ENCODE peak calls at places on chromosomes 4 and X, in nine cellular contexts. G is aorta; W is spleen; P is A549; N is neural progenitor cell; C is CD8-positive, alpha-beta memory T cell; V is dorsolateral prefrontal cortex; T is right cardiac atrium; F is fibroblast of lung. H is an unnamed sample.

GRCh38 chrX:91435465-91435864 is 826 bp downstream of the PABPC5 start:
- DNase-seq in G (peak), W (no peak), P (no peak), N (peak), C (no peak), V (no peak), T (peak), F (peak), H (no peak)

GRCh38 chr4:77308843-77309242 is 151.8 kb downstream of the CCNG2 start:
- DNase-seq in G (no peak), W (no peak), P (peak), N (peak), C (no peak), V (no peak), T (no peak), F (peak), H (no peak)

GRCh38 chrX:2342281-2342688 is 158.5 kb downstream of the DHRSX start:
- DNase-seq in G (no peak), W (no peak), P (no peak), N (no peak), C (no peak), V (no peak), T (peak), F (no peak), H (no peak)

GRCh38 chrX:42094208-42094607 is 170.9 kb upstream of the CASK start:
- DNase-seq in G (no peak), W (no peak), P (no peak), N (no peak), C (no peak), V (no peak), T (no peak), F (no peak), H (no peak)

GRCh38 chr4:154490261-154490588 is 1.4 kb downstream of the DCHS2 start:
- DNase-seq in G (no peak), W (peak), P (no peak), N (peak), C (no peak), V (no peak), T (peak), F (no peak), H (no peak)

GRCh38 chrX:119605739-119606507 is at the start of gene NKRF:
- DNase-seq in G (peak), W (peak), P (peak), N (peak), C (peak), V (peak), T (peak), F (no peak), H (peak)

GRCh38 chrX:12447448-12448154 is 309.3 kb downstream of the FRMPD4 start:
- DNase-seq in G (no peak), W (no peak), P (peak), N (no peak), C (no peak), V (no peak), T (no peak), F (peak), H (no peak)

GRCh38 chrX:132266583-132267355 is 47.5 kb upstream of the RAP2C start:
- DNase-seq in G (no peak), W (no peak), P (no peak), N (no peak), C (no peak), V (no peak), T (no peak), F (peak), H (no peak)

GRCh38 chr4:25307596-25307995 is 5.0 kb upstream of the ZCCHC4 start:
- DNase-seq in G (no peak), W (no peak), P (no peak), N (no peak), C (no peak), V (no peak), T (peak), F (no peak), H (no peak)

GRCh38 chrX:127490000-127490399 is 562.2 kb downstream of the ACTRT1 start:
- DNase-seq in G (no peak), W (no peak), P (peak), N (no peak), C (no peak), V (no peak), T (no peak), F (no peak), H (no peak)

GRCh38 chr4:53480909-53481308 is 103.5 kb downstream of the FIP1L1 start:
- DNase-seq in G (no peak), W (no peak), P (no peak), N (no peak), C (no peak), V (no peak), T (no peak), F (no peak), H (no peak)

GRCh38 chr4:110139815-110140214 is 58.6 kb downstream of the ELOVL6 start:
- DNase-seq in G (no peak), W (no peak), P (no peak), N (peak), C (no peak), V (no peak), T (no peak), F (no peak), H (no peak)

GRCh38 chr4:73311428-73311827 is 52.8 kb upstream of the ANKRD17 start:
- DNase-seq in G (no peak), W (no peak), P (peak), N (no peak), C (no peak), V (no peak), T (no peak), F (peak), H (no peak)

GRCh38 chr4:59455751-59456150 is 1744.4 kb upstream of the ADGRL3 start:
- DNase-seq in G (no peak), W (no peak), P (no peak), N (no peak), C (no peak), V (no peak), T (no peak), F (no peak), H (no peak)

DNA sequence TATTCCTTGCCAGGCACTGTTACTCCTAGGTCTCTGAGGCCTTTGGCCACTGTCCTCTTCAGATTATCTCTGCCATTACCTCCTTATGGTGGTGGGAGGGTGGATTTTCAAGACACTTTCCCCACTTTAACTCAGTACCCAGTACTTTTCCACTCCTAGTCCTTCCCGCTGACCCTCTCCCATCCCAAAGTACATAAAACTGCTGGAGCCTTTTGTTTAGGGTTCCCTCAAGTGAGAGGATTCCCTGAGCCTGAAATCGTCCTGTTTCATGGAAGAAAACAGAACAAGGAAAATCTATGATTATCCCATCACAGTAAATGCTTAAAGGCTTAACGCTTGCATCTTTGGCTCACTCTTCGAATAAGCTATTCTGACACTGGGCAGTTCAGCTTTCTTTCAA is 1742.5 kb upstream of the ADGRL3 start:
- DNase-seq in G (no peak), W (no peak), P (no peak), N (peak), C (no peak), V (no peak), T (no peak), F (no peak), H (no peak)
- H3K27ac ChIP-seq in G (no peak), W (no peak), P (no peak), N (no peak), C (no peak), V (no peak), T (no peak), F (no peak), H (no peak)

GRCh38 chrX:136158685-136159084 is 11.4 kb downstream of the FHL1 start:
- DNase-seq in G (no peak), W (no peak), P (no peak), N (no peak), C (no peak), V (no peak), T (no peak), F (no peak), H (no peak)

GRCh38 chrX:136166221-136166855 is 19.0 kb downstream of the FHL1 start:
- DNase-seq in G (no peak), W (no peak), P (no peak), N (peak), C (no peak), V (no peak), T (no peak), F (peak), H (no peak)

GRCh38 chrX:136159615-136160025 is 12.3 kb downstream of the FHL1 start:
- DNase-seq in G (no peak), W (no peak), P (no peak), N (no peak), C (no peak), V (no peak), T (no peak), F (peak), H (no peak)

GRCh38 chrX:136163694-136164093 is 16.4 kb downstream of the FHL1 start:
- DNase-seq in G (no peak), W (no peak), P (no peak), N (no peak), C (no peak), V (no peak), T (no peak), F (no peak), H (no peak)

GRCh38 chrX:136162827-136163427 is 15.6 kb downstream of the FHL1 start:
- DNase-seq in G (peak), W (no peak), P (peak), N (peak), C (peak), V (no peak), T (peak), F (peak), H (no peak)
- H3K27ac ChIP-seq in G (peak), W (no peak), P (peak), N (no peak), C (no peak), V (no peak), T (peak), F (no peak), H (no peak)

GRCh38 chr4:112125416-112125815 is 19.8 kb upstream of the FAM241A start:
- DNase-seq in G (no peak), W (no peak), P (no peak), N (no peak), C (no peak), V (no peak), T (no peak), F (no peak), H (no peak)

GRCh38 chr4:112130903-112131302 is 14.4 kb upstream of the FAM241A start:
- DNase-seq in G (no peak), W (no peak), P (no peak), N (no peak), C (no peak), V (no peak), T (peak), F (peak), H (no peak)

GRCh38 chr4:112127048-112127637 is 18.1 kb upstream of the FAM241A start:
- DNase-seq in G (no peak), W (no peak), P (no peak), N (no peak), C (no peak), V (no peak), T (no peak), F (peak), H (no peak)

GRCh38 chr4:112128452-112128851 is 16.8 kb upstream of the FAM241A start:
- DNase-seq in G (no peak), W (no peak), P (no peak), N (no peak), C (no peak), V (no peak), T (no peak), F (peak), H (no peak)

GRCh38 chr4:112127736-112128322 is 17.4 kb upstream of the FAM241A start:
- DNase-seq in G (no peak), W (no peak), P (no peak), N (no peak), C (no peak), V (no peak), T (no peak), F (no peak), H (no peak)
- H3K27ac ChIP-seq in G (no peak), W (no peak), P (no peak), N (no peak), C (no peak), V (no peak), T (no peak), F (no peak), H (no peak)

GRCh38 chr4:122896270-122896669 is 26.1 kb downstream of the NUDT6 start:
- DNase-seq in G (no peak), W (no peak), P (no peak), N (no peak), C (no peak), V (no peak), T (no peak), F (no peak), H (no peak)

GRCh38 chr4:122898370-122899150 is 23.8 kb downstream of the NUDT6 start:
- DNase-seq in G (no peak), W (no peak), P (peak), N (no peak), C (no peak), V (no peak), T (no peak), F (peak), H (no peak)

GRCh38 chr4:122894802-122895201 is 27.6 kb downstream of the NUDT6 start:
- DNase-seq in G (no peak), W (no peak), P (peak), N (no peak), C (no peak), V (no peak), T (no peak), F (no peak), H (no peak)

GRCh38 chr4:122899682-122900081 is 22.7 kb downstream of the NUDT6 start:
- DNase-seq in G (no peak), W (no peak), P (no peak), N (no peak), C (no peak), V (no peak), T (no peak), F (no peak), H (no peak)

GRCh38 chr4:122895336-122895995 is 26.9 kb downstream of the NUDT6 start:
- DNase-seq in G (no peak), W (no peak), P (no peak), N (no peak), C (no peak), V (no peak), T (no peak), F (peak), H (no peak)
- H3K27ac ChIP-seq in G (no peak), W (no peak), P (peak), N (peak), C (no peak), V (no peak), T (no peak), F (no peak), H (no peak)

DNA sequence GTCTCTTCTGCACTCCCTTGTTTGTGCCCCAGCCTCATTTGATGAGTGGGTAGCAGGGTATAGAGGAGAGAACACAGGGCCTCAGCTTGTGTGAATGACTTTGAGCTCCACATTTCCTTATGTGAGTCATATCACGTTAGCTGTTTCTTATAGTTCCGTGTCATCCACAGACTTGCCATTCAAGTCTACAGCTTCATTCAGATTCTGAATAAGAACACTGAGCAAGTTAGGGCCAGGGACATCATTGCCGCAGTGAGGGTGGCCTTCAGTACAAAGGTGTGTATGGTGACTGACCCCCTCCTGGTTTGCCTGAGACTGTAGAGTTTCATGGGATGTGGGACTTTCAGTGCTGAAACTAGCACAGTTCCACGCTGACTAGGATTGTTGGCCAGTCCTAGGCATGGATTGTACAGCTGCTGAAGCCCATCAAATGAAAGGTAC is 23.6 kb downstream of the KLF3 start:
- DNase-seq in G (no peak), W (no peak), P (no peak), N (no peak), C (no peak), V (no peak), T (no peak), F (no peak), H (no peak)
- H3K27ac ChIP-seq in G (peak), W (no peak), P (no peak), N (no peak), C (no peak), V (no peak), T (peak), F (no peak), H (peak)

GRCh38 chr4:6705638-6706037 is 4.0 kb downstream of the MRFAP1L1 start:
- DNase-seq in G (no peak), W (no peak), P (no peak), N (no peak), C (no peak), V (no peak), T (no peak), F (no peak), H (no peak)
- H3K27ac ChIP-seq in G (no peak), W (no peak), P (no peak), N (no peak), C (no peak), V (no peak), T (no peak), F (no peak), H (no peak)

DNA sequence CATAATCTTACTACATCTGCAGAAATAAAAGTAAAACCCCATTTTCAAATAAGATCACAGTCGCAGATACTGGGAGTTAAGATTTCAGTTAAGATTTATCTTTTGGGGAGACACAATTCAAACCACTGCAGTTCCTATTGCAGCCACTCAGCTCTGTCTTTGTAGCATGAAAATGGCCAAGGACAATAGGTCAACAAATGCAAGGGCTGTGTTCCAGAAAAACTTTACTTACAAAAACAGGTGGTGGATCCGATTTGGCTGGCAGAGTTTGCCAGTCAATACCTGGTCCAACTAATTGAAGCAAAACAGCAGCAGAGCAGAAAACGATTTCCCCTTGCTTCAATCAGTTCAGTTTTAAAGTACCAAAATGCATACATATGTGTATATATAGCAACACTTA is 77.4 kb downstream of the TENM3 start:
- DNase-seq in G (no peak), W (no peak), P (no peak), N (no peak), C (no peak), V (no peak), T (no peak), F (no peak), H (no peak)
- H3K27ac ChIP-seq in G (no peak), W (no peak), P (no peak), N (no peak), C (no peak), V (no peak), T (no peak), F (no peak), H (no peak)

GRCh38 chr4:82773049-82773448 is 25.5 kb downstream of the SCD5 start:
- DNase-seq in G (no peak), W (no peak), P (no peak), N (no peak), C (no peak), V (peak), T (no peak), F (no peak), H (peak)
- H3K27ac ChIP-seq in G (no peak), W (no peak), P (no peak), N (no peak), C (no peak), V (peak), T (no peak), F (no peak), H (peak)

DNA sequence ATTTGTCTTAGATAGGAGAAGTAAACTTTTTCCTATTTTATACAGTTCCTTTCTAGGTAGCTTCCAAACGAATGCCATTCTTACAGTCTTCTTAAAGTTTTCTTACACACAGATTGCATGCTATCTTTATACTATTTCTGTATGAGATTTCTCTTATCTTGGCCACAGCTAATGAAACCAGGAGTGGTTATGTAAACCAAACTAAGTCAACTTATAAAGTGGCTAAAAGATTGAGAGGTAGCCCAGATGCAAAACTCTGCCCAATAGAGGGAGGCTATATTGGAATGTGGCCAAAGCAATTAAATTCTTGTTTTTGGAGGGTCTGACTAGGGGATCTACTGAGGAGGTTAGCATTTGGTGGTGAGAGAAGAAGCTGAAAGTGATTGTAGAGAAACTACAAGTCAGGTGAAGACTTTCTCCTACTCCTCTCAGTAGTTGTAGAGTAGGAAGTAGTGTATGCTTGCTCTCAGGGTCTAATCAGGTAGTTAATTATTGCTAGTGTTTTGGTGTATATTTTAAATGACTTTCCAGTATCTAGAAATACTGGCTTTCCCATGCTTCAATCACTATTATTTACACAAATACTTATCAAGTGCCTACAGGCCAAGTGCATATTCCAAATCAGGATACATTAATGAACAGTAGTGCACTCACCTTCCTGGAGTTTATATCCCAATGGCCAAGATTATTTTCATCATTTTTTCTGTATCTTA is 104.2 kb upstream of the HPGD start:
- DNase-seq in G (no peak), W (no peak), P (no peak), N (no peak), C (no peak), V (no peak), T (no peak), F (no peak), H (no peak)
- H3K27ac ChIP-seq in G (no peak), W (no peak), P (no peak), N (no peak), C (no peak), V (no peak), T (no peak), F (no peak), H (no peak)